ENCODE peak calls at places on chromosome 6, in five cellular contexts. W is A549, P is GM12878, C is SK-N-SH, U is H1. A is an unnamed sample.

GRCh38 chr6:16901777-16902176 is 140.5 kb upstream of the ATXN1 start:
- DNase-seq in W (no peak), C (peak), U (no peak), P (no peak), A (no peak)

GRCh38 chr6:97437087-97437486 is 154.1 kb upstream of the MMS22L start:
- DNase-seq in U (no peak), P (no peak), W (peak), C (peak), A (peak)

GRCh38 chr6:30687659-30688431 is 1.4 kb upstream of the PPP1R18 start:
- DNase-seq in U (no peak), P (no peak), W (no peak), C (peak), A (no peak)

GRCh38 chr6:48135352-48136084 is 24.5 kb upstream of the PTCHD4 start:
- DNase-seq in C (no peak), U (no peak), P (no peak), W (no peak), A (no peak)

GRCh38 chr6:142332393-142333080 is 30.7 kb downstream of the ADGRG6 start:
- DNase-seq in P (no peak), C (no peak), W (no peak), U (no peak), A (no peak)

GRCh38 chr6:134707342-134707982 is 242.4 kb downstream of the ALDH8A1 start:
- DNase-seq in W (peak), P (no peak), U (no peak), C (no peak), A (peak)

GRCh38 chr6:37174515-37175331 is 4.8 kb downstream of the PIM1 start:
- DNase-seq in W (no peak), C (no peak), P (no peak), U (no peak), A (no peak)

GRCh38 chr6:111087871-111088667 is 766 bp downstream of the SLC16A10 start:
- DNase-seq in C (peak), U (peak), P (no peak), W (no peak), A (peak)

GRCh38 chr6:16582437-16583150 is 178.7 kb downstream of the ATXN1 start:
- DNase-seq in C (no peak), U (no peak), P (no peak), W (no peak), A (no peak)

GRCh38 chr6:146594495-146594894 is 4.3 kb upstream of the ADGB start:
- DNase-seq in P (no peak), U (no peak), W (no peak), C (no peak), A (no peak)

GRCh38 chr6:23498013-23498412 is 628.0 kb upstream of the NRSN1 start:
- DNase-seq in U (no peak), C (no peak), W (no peak), P (no peak), A (no peak)

GRCh38 chr6:41411961-41412360 is 76.6 kb downstream of the NCR2 start:
- DNase-seq in W (no peak), U (no peak), P (no peak), C (no peak), A (no peak)

GRCh38 chr6:25583906-25584305 is 68.1 kb upstream of the SCGN start:
- DNase-seq in P (no peak), W (no peak), C (no peak), U (no peak), A (no peak)

GRCh38 chr6:25585225-25585624 is 66.8 kb upstream of the SCGN start:
- DNase-seq in U (no peak), P (no peak), W (no peak), C (no peak), A (no peak)

GRCh38 chr6:25582101-25582500 is 69.9 kb upstream of the SCGN start:
- DNase-seq in C (no peak), U (no peak), W (no peak), P (no peak), A (no peak)

GRCh38 chr6:25579902-25580495 is 72.0 kb upstream of the SCGN start:
- DNase-seq in U (no peak), W (no peak), C (no peak), P (no peak), A (no peak)

GRCh38 chr6:25583099-25583498 is 68.9 kb upstream of the SCGN start:
- DNase-seq in W (no peak), P (no peak), C (no peak), U (no peak), A (no peak)
- TF ChIP-seq CHD2 in W (no peak), P (no peak), C (no peak), U (no peak), A (no peak)

GRCh38 chr6:9139762-9140161 is 704.4 kb upstream of the SLC35B3 start:
- DNase-seq in U (no peak), W (no peak), C (no peak), P (no peak), A (no peak)
- TF ChIP-seq CHD2 in U (no peak), W (no peak), C (no peak), P (no peak), A (no peak)

DNA sequence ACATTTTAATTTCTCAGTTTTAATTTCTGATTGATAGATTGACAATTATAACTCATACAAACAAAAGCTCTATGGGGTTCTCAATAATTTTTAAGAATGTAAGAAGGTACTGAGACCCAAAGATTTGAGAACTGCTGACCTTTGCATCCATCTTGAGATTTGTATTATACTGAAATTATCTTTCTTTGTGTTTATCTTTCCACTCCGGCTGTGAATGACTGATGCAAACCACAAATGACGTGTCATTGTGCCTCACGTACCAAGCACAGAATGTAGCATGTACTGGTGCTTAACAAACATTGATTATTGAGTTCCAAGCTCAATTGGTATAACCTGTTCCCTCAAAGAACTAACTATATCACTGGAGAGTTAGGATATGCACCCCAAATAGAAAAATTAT is 152.1 kb upstream of the SMLR1 start:
- DNase-seq in P (no peak), C (no peak), U (no peak), W (no peak), A (no peak)
- TF ChIP-seq CHD2 in P (no peak), C (no peak), U (no peak), W (no peak), A (no peak)

GRCh38 chr6:51137777-51138176 is 319.1 kb downstream of the TFAP2B start:
- DNase-seq in U (no peak), P (no peak), C (no peak), W (no peak), A (no peak)
- TF ChIP-seq CHD2 in U (no peak), P (no peak), C (no peak), W (no peak), A (no peak)

DNA sequence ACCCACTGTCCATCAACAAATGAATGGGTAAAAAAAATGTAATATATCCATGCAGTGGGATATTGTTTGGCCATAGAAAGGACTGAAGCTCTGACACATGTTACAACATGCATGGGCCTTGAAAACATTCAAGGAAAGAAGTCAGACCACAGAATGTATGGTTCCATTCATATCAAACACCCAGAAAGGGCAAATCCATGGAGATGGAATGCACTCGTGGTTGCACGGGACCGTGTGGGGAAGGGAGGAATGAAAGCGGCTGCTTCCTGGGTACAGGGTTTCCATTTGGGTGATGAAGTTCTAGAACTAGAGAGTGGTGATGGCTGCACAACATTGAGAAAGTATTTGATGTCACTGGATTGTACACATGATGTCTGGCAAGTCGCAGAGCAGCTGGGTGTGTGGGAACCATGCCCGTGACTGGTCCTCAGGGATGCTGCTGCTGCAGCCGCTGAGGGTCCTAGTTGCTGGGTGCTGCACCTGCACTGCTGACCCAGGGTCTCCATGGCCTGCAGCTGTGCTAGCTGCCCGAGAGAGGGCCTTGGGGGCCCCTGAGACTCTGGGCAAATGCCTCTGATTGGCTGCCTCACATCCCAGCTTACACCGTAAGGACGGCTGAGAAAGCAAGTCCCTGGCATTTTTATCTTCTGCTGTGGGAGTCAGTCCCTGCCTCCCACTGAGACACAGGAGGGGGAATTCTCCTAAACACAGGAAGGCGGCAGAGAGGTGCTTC is 220.2 kb downstream of the NRN1 start:
- DNase-seq in C (no peak), P (no peak), W (no peak), U (no peak), A (no peak)
- TF ChIP-seq CHD2 in C (no peak), P (no peak), W (no peak), U (no peak), A (no peak)